ENCODE peak calls at places on chromosomes 4 and X, in six cellular contexts. H is tibial nerve, U is foreskin fibroblast, C is nephron progenitor cell, J is brain microvascular endothelial cell, X is WERI-Rb-1. L is an unnamed sample.

GRCh38 chr4:174256277-174256713 is 27.2 kb downstream of the FBXO8 start:
- DNase-seq in C (no peak), X (no peak), J (peak; percentile 31), H (no peak), U (peak; percentile 11), L (no peak)

GRCh38 chr4:19213388-19213787 is 1038.3 kb upstream of the SLIT2 start:
- DNase-seq in H (no peak), J (peak; percentile 21), C (no peak), U (peak; percentile 61), X (peak; percentile 67), L (no peak)

GRCh38 chrX:49165901-49166881 is 3.6 kb downstream of the MAGIX start:
- DNase-seq in C (peak; percentile 68), J (peak; percentile 58), X (no peak), U (peak; percentile 54), H (peak; percentile 48), L (peak; percentile 71)

GRCh38 chr4:168304744-168305459 is 13.7 kb downstream of the DDX60 start:
- DNase-seq in H (no peak), X (no peak), C (no peak), J (peak; percentile 29), U (peak; percentile 86), L (no peak)

GRCh38 chrX:106917830-106918500 is 2.2 kb upstream of the CLDN2 start:
- DNase-seq in C (no peak), H (no peak), U (peak; percentile 68), J (peak; percentile 43), X (no peak), L (no peak)

GRCh38 chrX:154056739-154057367 is 37.2 kb upstream of the IRAK1 start:
- DNase-seq in U (no peak), X (no peak), H (no peak), J (no peak), C (no peak), L (no peak)

GRCh38 chr4:96009720-96010119 is 169.8 kb downstream of the PDHA2 start:
- DNase-seq in H (no peak), U (no peak), J (no peak), X (no peak), C (no peak), L (no peak)

GRCh38 chr4:138262058-138262838 is 20.1 kb upstream of the SLC7A11 start:
- DNase-seq in J (no peak), H (no peak), U (no peak), C (no peak), X (no peak), L (no peak)

GRCh38 chr4:3369781-3370660 is 71.7 kb upstream of the HGFAC start:
- DNase-seq in U (peak; percentile 79), H (no peak), X (no peak), C (no peak), J (peak; percentile 95), L (no peak)

GRCh38 chr4:178185517-178185916 is 743.3 kb upstream of the AGA start:
- DNase-seq in U (no peak), C (no peak), J (no peak), X (no peak), H (no peak), L (no peak)

GRCh38 chr4:26321326-26322276 is 787 bp downstream of the RBPJ start:
- DNase-seq in U (no peak), X (peak; percentile 70), H (no peak), C (peak; percentile 61), J (no peak), L (peak; percentile 77)

GRCh38 chr4:140238353-140239041 is 84.5 kb upstream of the MAML3 start:
- DNase-seq in H (peak; percentile 84), C (peak; percentile 25), X (peak; percentile 82), U (peak; percentile 96), J (peak; percentile 54), L (peak; percentile 74)

GRCh38 chr4:159926871-159927270 is 824.0 kb downstream of the RAPGEF2 start:
- DNase-seq in C (no peak), X (no peak), H (no peak), U (no peak), J (no peak), L (no peak)

GRCh38 chr4:37885496-37885895 is 5.4 kb upstream of the TBC1D1 start:
- DNase-seq in J (peak; percentile 45), C (no peak), X (no peak), H (no peak), U (no peak), L (no peak)

GRCh38 chrX:132940727-132941162 is 17.7 kb downstream of the HS6ST2 start:
- DNase-seq in J (no peak), H (no peak), C (peak; percentile 14), U (no peak), X (no peak), L (no peak)

GRCh38 chr4:7845493-7846124 is 94.1 kb downstream of the AFAP1 start:
- DNase-seq in C (no peak), X (peak; percentile 74), J (no peak), H (no peak), U (no peak), L (no peak)

GRCh38 chr4:158763462-158763861 is 5.4 kb upstream of the FNIP2 start:
- DNase-seq in C (no peak), U (no peak), H (no peak), X (no peak), J (no peak), L (no peak)
- TF ChIP-seq CTCF in C (no peak), U (no peak), H (no peak), X (no peak), J (no peak), L (no peak)

GRCh38 chrX:51336584-51336983 is 4.0 kb downstream of the NUDT10 start:
- DNase-seq in C (peak; percentile 5), J (peak; percentile 44), U (peak; percentile 9), H (peak; percentile 5), X (peak; percentile 9), L (no peak)
- TF ChIP-seq CTCF in C (peak; percentile 50), J (peak; percentile 57), U (peak; percentile 27), H (peak; percentile 48), X (peak; percentile 11), L (peak; percentile 26)

GRCh38 chrX:24173115-24173847 is 23.8 kb downstream of the ZFX start:
- DNase-seq in C (no peak), X (no peak), H (no peak), J (peak; percentile 6), U (no peak), L (no peak)
- TF ChIP-seq CTCF in C (no peak), X (peak; percentile 6), H (no peak), J (peak; percentile 13), U (no peak), L (no peak)

DNA sequence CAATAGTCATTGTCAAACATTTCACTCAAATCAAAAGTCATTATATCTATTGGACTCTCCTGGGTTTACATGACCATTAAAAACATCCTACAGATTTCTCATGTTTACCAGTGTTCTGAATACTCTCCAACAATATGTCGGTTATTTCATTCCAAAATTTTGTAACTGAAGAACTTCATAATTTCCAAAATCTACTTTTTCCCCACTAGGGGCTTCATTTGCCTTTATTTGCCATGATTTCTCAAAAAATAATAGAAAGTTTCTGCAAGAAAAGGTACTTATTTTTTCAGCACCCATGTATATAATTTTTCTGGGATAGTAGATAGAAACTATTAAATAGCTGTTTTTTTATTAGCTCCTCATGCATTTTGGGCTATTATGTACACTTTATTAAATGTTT is 49.0 kb downstream of the PRDM5 start:
- DNase-seq in U (no peak), H (no peak), X (no peak), C (no peak), J (no peak), L (no peak)
- TF ChIP-seq CTCF in U (peak; percentile 9), H (no peak), X (no peak), C (no peak), J (peak; percentile 6), L (peak; percentile 30)

GRCh38 chr4:118839221-118839927 is 3.4 kb upstream of the SEC24D start:
- DNase-seq in X (no peak), C (no peak), H (no peak), U (no peak), J (no peak), L (no peak)
- TF ChIP-seq CTCF in X (no peak), C (no peak), H (no peak), U (no peak), J (no peak), L (no peak)

GRCh38 chr4:184288451-184289178 is 70.9 kb upstream of the ENPP6 start:
- DNase-seq in H (peak; percentile 3), X (no peak), U (no peak), C (no peak), J (no peak), L (no peak)

GRCh38 chr4:184286346-184286745 is 68.7 kb upstream of the ENPP6 start:
- DNase-seq in U (no peak), J (no peak), C (no peak), X (no peak), H (peak; percentile 5), L (no peak)

GRCh38 chr4:184284742-184285141 is 67.1 kb upstream of the ENPP6 start:
- DNase-seq in X (no peak), J (no peak), U (no peak), C (no peak), H (no peak), L (no peak)

GRCh38 chr4:184289179-184289535 is 71.5 kb upstream of the ENPP6 start:
- DNase-seq in J (no peak), C (no peak), X (no peak), H (no peak), U (no peak), L (no peak)

GRCh38 chr4:184287697-184288255 is 70.1 kb upstream of the ENPP6 start:
- DNase-seq in C (no peak), U (peak; percentile 46), J (peak; percentile 47), X (peak; percentile 42), H (peak; percentile 25), L (no peak)
- TF ChIP-seq CTCF in C (no peak), U (peak; percentile 15), J (peak; percentile 43), X (peak; percentile 39), H (peak; percentile 35), L (no peak)

GRCh38 chr4:163331629-163332360 is 601 bp downstream of the NPY1R start:
- DNase-seq in C (peak; percentile 59), H (no peak), J (no peak), U (peak; percentile 10), X (peak; percentile 51), L (peak; percentile 57)
- TF ChIP-seq CTCF in C (no peak), H (no peak), J (no peak), U (no peak), X (peak; percentile 47), L (no peak)